ENCODE peak calls at places on chromosomes 13 and 19, in eight cellular contexts. F is right lobe of liver; E is lower leg skin; R is CD8-positive, alpha-beta T cell; G is body of pancreas; Q is MM.1S; W is GM06990; A is AG04450. U is an unnamed sample.

GRCh38 chr13:71703145-71703544 is 163.9 kb downstream of the DACH1 start:
- DNase-seq in R (no peak), G (no peak), E (no peak), A (no peak), W (no peak), Q (no peak), F (no peak), U (no peak)

GRCh38 chr19:13996928-13997636 is 9.0 kb downstream of the RFX1 start:
- DNase-seq in G (no peak), F (no peak), W (no peak), Q (no peak), E (no peak), R (no peak), A (no peak), U (no peak)

GRCh38 chr19:2992958-2993357 is 15.6 kb downstream of the TLE6 start:
- DNase-seq in F (no peak), Q (no peak), W (no peak), E (no peak), A (no peak), R (no peak), G (no peak), U (no peak)

GRCh38 chr19:16117594-16118033 is 5.9 kb downstream of the RAB8A start:
- DNase-seq in R (no peak), F (no peak), G (no peak), W (peak; percentile 77), Q (peak; percentile 67), A (no peak), E (no peak), U (no peak)

GRCh38 chr13:85166891-85167290 is 632.3 kb downstream of the SLITRK6 start:
- DNase-seq in E (no peak), R (no peak), A (no peak), Q (no peak), F (no peak), W (no peak), G (no peak), U (no peak)

GRCh38 chr19:44745386-44745831 is 3.1 kb upstream of the BCL3 start:
- DNase-seq in Q (no peak), G (no peak), E (peak; percentile 95), R (no peak), W (no peak), F (no peak), A (no peak), U (no peak)

GRCh38 chr19:38411041-38411712 is 8.3 kb downstream of the FAM98C start:
- DNase-seq in Q (no peak), F (no peak), A (no peak), E (no peak), W (no peak), G (no peak), R (no peak), U (no peak)

GRCh38 chr13:71866173-71867091 is 572 bp downstream of the DACH1 start:
- DNase-seq in W (no peak), Q (peak; percentile 32), R (no peak), A (no peak), G (peak; percentile 38), E (peak; percentile 81), F (peak; percentile 60), U (no peak)

GRCh38 chr13:24899601-24900000 is 135.6 kb downstream of the RNF17 start:
- DNase-seq in Q (no peak), A (no peak), W (no peak), F (no peak), E (no peak), G (no peak), R (no peak), U (no peak)

GRCh38 chr19:585551-586110 is 4.0 kb upstream of the HCN2 start:
- DNase-seq in G (no peak), Q (no peak), A (no peak), E (no peak), R (no peak), W (no peak), F (no peak), U (no peak)

GRCh38 chr19:35063940-35064818 is 22.7 kb downstream of the HPN start:
- DNase-seq in R (no peak), Q (no peak), W (no peak), A (no peak), E (no peak), G (no peak), F (no peak), U (no peak)

GRCh38 chr13:48264052-48264451 is 31.0 kb downstream of the ITM2B start:
- DNase-seq in F (no peak), E (no peak), Q (no peak), A (no peak), R (no peak), G (no peak), W (no peak), U (no peak)

DNA sequence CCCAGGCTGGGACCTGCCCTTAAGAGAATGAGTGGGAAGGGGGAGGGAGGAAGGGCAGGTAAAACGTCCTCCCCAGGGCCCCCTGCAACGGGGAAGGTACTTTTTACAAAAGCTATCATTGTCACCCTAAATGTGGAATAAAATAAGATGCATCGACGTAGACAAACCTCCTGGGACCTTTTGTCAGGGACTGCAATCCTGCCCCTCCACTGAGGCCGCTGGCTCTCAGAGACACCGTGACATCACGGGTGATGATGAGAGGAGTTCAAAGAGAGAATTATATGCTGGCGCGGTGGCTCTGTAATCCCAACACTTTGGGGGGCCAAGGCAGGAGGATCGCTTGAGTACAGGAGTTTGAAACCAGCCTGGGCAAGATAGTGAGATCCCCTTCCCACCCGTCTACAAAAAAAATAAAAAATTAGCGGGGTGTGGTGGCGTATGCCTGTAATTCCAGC is 1.8 kb upstream of the MYBPC2 start:
- DNase-seq in A (no peak), E (no peak), F (no peak), W (peak; percentile 51), R (no peak), Q (no peak), G (no peak), U (no peak)
- H3K4me3 ChIP-seq in A (no peak overlapping the region), E (no peak overlapping the region), F (no peak overlapping the region), W (peak overlapping the region; percentile 56), R (peak overlapping the region; percentile 65), Q (peak overlapping the region; percentile 49), G (no peak overlapping the region), U (no peak overlapping the region)

GRCh38 chr13:41900918-41901317 is 60.0 kb downstream of the VWA8 start:
- DNase-seq in R (no peak), G (no peak), Q (no peak), W (no peak), F (no peak), E (no peak), A (no peak), U (no peak)

GRCh38 chr13:41909524-41909923 is 51.4 kb downstream of the VWA8 start:
- DNase-seq in F (no peak), Q (no peak), E (no peak), R (no peak), A (no peak), W (no peak), G (no peak), U (no peak)

DNA sequence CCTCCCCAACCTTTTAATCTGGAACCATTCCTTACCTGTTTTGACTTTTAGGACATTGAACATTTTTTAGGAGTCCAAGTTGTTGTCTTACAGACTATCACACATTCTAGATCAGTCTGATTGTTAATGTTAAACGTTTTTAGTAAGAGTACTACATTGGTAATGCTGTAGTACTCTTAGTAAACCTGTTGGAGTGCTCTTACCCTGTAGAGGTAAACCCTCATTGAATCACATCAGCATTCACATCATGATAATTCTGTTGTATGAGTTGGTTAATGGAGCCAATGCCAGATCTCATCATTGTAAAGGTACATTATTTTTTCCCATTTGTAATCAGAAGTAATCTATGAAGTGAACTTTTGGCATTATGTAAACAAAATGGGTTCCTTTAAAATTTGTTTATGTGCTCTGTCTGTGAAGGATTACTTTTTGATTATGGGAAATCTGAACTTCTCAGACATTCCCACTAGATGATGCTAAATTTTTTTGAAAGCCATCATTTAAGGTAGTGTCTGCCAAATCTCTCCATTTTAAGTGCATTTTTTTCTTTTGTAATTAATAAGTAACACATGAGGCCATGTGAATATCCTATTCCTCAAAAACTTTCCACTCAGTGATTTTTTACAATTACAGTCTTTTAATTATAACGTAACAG is 55.2 kb downstream of the VWA8 start:
- DNase-seq in Q (peak; percentile 46), G (no peak), R (no peak), A (no peak), W (no peak), F (no peak), E (no peak), U (peak; percentile 4)
- TF ChIP-seq CTCF in Q (peak; percentile 59), G (peak; percentile 51), R (peak; percentile 76), A (peak; percentile 65), W (peak; percentile 67), F (peak; percentile 56), E (no peak), U (peak; percentile 42)

DNA sequence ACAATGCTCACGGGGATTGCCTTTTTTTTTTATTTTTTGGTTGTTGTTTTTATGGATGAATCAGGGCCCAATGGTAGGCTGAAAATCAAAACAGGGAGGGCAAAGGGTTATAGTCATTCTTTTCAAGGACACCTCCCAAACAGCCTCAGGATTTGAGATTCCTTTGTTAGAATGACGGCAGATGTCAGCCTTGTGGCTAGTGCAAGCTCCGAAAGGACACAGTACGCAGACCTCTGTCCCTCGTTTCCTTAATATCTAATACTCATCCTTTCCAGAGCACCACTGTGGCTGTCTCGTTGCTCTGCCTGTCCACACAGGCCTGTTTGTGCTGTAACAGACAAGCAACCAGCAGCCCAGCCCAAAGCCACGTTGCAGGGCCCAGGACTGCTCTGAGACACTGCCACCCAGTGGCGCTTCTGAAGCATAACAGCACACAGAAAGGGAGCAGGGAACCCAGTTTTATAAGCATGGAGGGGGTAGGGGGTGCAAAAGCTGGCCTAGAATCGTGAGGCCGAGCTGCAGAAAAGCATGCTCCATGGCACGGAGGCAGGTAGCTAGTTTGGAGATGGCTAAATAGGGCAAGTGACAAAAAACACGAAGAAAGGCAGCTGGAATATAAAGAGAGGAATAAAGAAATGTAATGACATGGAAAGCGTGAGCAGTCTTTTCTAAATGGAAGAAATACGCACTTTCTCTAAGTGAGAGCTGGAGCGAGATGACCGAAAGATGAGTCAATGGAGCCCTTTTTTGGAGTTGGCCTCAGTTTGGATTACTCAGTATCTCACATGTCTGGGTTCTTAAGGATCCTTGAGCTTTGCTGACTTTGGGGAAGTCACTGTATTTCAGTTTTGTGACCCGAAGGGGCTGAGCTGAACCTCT is 40.7 kb upstream of the MEDAG start:
- DNase-seq in Q (peak; percentile 61), E (peak; percentile 96), W (peak; percentile 39), R (peak; percentile 24), A (peak; percentile 91), G (peak; percentile 75), F (peak; percentile 76), U (peak; percentile 30)
- H3K4me3 ChIP-seq in Q (no peak overlapping the region), E (no peak overlapping the region), W (no peak overlapping the region), R (no peak overlapping the region), A (peak overlapping the region; percentile 45), G (no peak overlapping the region), F (no peak overlapping the region), U (no peak overlapping the region)

DNA sequence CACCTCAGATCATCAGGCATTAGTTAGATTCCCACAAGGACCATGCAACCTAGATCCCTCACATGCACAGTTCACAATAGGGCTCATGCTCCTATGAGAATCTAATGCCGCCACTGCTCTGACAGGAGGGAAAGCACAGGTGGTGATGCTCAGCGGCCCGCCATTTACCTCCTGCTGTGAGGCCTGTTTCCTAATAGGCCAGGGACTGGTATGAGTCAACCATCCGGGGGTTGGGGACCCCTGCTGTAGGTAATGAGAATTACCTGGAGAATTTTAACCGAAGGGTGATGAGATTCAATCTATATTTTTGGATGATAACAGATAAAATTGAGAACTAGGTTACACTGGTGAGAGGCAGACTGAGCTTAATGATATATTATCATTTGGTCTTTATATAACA is 101.4 kb downstream of the LACC1 start:
- DNase-seq in G (no peak), W (no peak), R (no peak), E (no peak), Q (no peak), F (no peak), A (no peak), U (no peak)
- TF ChIP-seq CTCF in G (no peak), W (peak; percentile 19), R (no peak), E (no peak), Q (no peak), F (no peak), A (peak; percentile 5), U (no peak)

GRCh38 chr13:110560606-110561334 is 752 bp downstream of the RAB20 start:
- DNase-seq in E (no peak), F (no peak), W (no peak), Q (peak; percentile 7), A (no peak), G (peak; percentile 69), R (no peak), U (no peak)
- H3K4me3 ChIP-seq in E (peak overlapping the region; percentile 77), F (peak overlapping the region; percentile 91), W (peak overlapping the region; percentile 68), Q (peak overlapping the region; percentile 74), A (peak overlapping the region; percentile 77), G (peak overlapping the region; percentile 80), R (peak overlapping the region; percentile 62), U (peak overlapping the region; percentile 60)

U was measured in LNCaP clone FGC.